ENCODE peak calls at places on chromosome 18, in ten cellular contexts. One of them, this sample, is unnamed.

GRCh38 chr18:37393945-37394609 is 171.5 kb downstream of the CELF4 start:
- DNase-seq in activated naive CD4-positive, alpha-beta T cell treated with anti-CD3 and anti-CD28 coated beads, Interleukin-2, amount 50 U/mL, for 16 hours: no peak
- DNase-seq in NCI-H510A: peak; percentile 84
- DNase-seq in activated T-cell treated with anti-CD3 and anti-CD28 coated beads for 1 hour: no peak
- DNase-seq in endothelial cell: peak; percentile 66
- DNase-seq in amygdala: peak; percentile 64
- DNase-seq in EL: peak; percentile 96
- DNase-seq in iris pigment epithelial cell: peak; percentile 29
- DNase-seq in HT1080: no peak
- DNase-seq in mesothelial cell of epicardium: peak; percentile 28
- DNase-seq in this sample: peak; percentile 79

GRCh38 chr18:35695384-35695783 is 113.8 kb downstream of the GALNT1 start:
- DNase-seq in activated naive CD4-positive, alpha-beta T cell treated with anti-CD3 and anti-CD28 coated beads, Interleukin-2, amount 50 U/mL, for 16 hours: no peak
- DNase-seq in amygdala: no peak
- DNase-seq in mesothelial cell of epicardium: no peak
- DNase-seq in NCI-H510A: no peak
- DNase-seq in activated T-cell treated with anti-CD3 and anti-CD28 coated beads for 1 hour: no peak
- DNase-seq in iris pigment epithelial cell: no peak
- DNase-seq in HT1080: no peak
- DNase-seq in endothelial cell: no peak
- DNase-seq in EL: no peak
- DNase-seq in this sample: no peak

GRCh38 chr18:47677952-47678351 is 252.5 kb downstream of the SMAD2 start:
- DNase-seq in amygdala: no peak
- DNase-seq in mesothelial cell of epicardium: no peak
- DNase-seq in activated T-cell treated with anti-CD3 and anti-CD28 coated beads for 1 hour: no peak
- DNase-seq in EL: no peak
- DNase-seq in activated naive CD4-positive, alpha-beta T cell treated with anti-CD3 and anti-CD28 coated beads, Interleukin-2, amount 50 U/mL, for 16 hours: no peak
- DNase-seq in endothelial cell: no peak
- DNase-seq in HT1080: no peak
- DNase-seq in NCI-H510A: no peak
- DNase-seq in iris pigment epithelial cell: no peak
- DNase-seq in this sample: no peak

GRCh38 chr18:79570266-79571201 is 109.1 kb upstream of the CTDP1 start:
- DNase-seq in mesothelial cell of epicardium: peak; percentile 15
- DNase-seq in activated T-cell treated with anti-CD3 and anti-CD28 coated beads for 1 hour: no peak
- DNase-seq in EL: peak; percentile 41
- DNase-seq in amygdala: no peak
- DNase-seq in NCI-H510A: no peak
- DNase-seq in activated naive CD4-positive, alpha-beta T cell treated with anti-CD3 and anti-CD28 coated beads, Interleukin-2, amount 50 U/mL, for 16 hours: peak; percentile 12
- DNase-seq in endothelial cell: no peak
- DNase-seq in HT1080: peak; percentile 58
- DNase-seq in iris pigment epithelial cell: peak; percentile 75
- DNase-seq in this sample: no peak

GRCh38 chr18:76528477-76529432 is 33.7 kb upstream of the ZNF516 start:
- DNase-seq in activated T-cell treated with anti-CD3 and anti-CD28 coated beads for 1 hour: no peak
- DNase-seq in endothelial cell: peak; percentile 17
- DNase-seq in mesothelial cell of epicardium: no peak
- DNase-seq in HT1080: no peak
- DNase-seq in activated naive CD4-positive, alpha-beta T cell treated with anti-CD3 and anti-CD28 coated beads, Interleukin-2, amount 50 U/mL, for 16 hours: no peak
- DNase-seq in NCI-H510A: peak; percentile 77
- DNase-seq in iris pigment epithelial cell: peak; percentile 63
- DNase-seq in EL: peak; percentile 61
- DNase-seq in amygdala: no peak
- DNase-seq in this sample: no peak

GRCh38 chr18:62716679-62717058 is 1.3 kb downstream of the PHLPP1 start:
- DNase-seq in activated naive CD4-positive, alpha-beta T cell treated with anti-CD3 and anti-CD28 coated beads, Interleukin-2, amount 50 U/mL, for 16 hours: peak; percentile 30
- DNase-seq in HT1080: peak; percentile 21
- DNase-seq in endothelial cell: peak; percentile 69
- DNase-seq in amygdala: no peak
- DNase-seq in mesothelial cell of epicardium: peak; percentile 45
- DNase-seq in EL: peak; percentile 46
- DNase-seq in NCI-H510A: no peak
- DNase-seq in iris pigment epithelial cell: peak; percentile 46
- DNase-seq in activated T-cell treated with anti-CD3 and anti-CD28 coated beads for 1 hour: peak; percentile 37
- DNase-seq in this sample: peak; percentile 38

GRCh38 chr18:69897397-69898108 is 50.1 kb downstream of the CD226 start:
- DNase-seq in endothelial cell: no peak
- DNase-seq in mesothelial cell of epicardium: no peak
- DNase-seq in amygdala: no peak
- DNase-seq in activated naive CD4-positive, alpha-beta T cell treated with anti-CD3 and anti-CD28 coated beads, Interleukin-2, amount 50 U/mL, for 16 hours: peak; percentile 20
- DNase-seq in activated T-cell treated with anti-CD3 and anti-CD28 coated beads for 1 hour: no peak
- DNase-seq in NCI-H510A: no peak
- DNase-seq in iris pigment epithelial cell: no peak
- DNase-seq in HT1080: no peak
- DNase-seq in EL: no peak
- DNase-seq in this sample: no peak

GRCh38 chr18:24086082-24086481 is 52.8 kb upstream of the CABYR start:
- DNase-seq in iris pigment epithelial cell: no peak
- DNase-seq in mesothelial cell of epicardium: no peak
- DNase-seq in endothelial cell: no peak
- DNase-seq in EL: no peak
- DNase-seq in activated naive CD4-positive, alpha-beta T cell treated with anti-CD3 and anti-CD28 coated beads, Interleukin-2, amount 50 U/mL, for 16 hours: no peak
- DNase-seq in HT1080: no peak
- DNase-seq in activated T-cell treated with anti-CD3 and anti-CD28 coated beads for 1 hour: no peak
- DNase-seq in amygdala: no peak
- DNase-seq in NCI-H510A: no peak
- DNase-seq in this sample: peak; percentile 72

GRCh38 chr18:13623871-13624270 is 102.5 kb downstream of the FAM210A start:
- DNase-seq in activated naive CD4-positive, alpha-beta T cell treated with anti-CD3 and anti-CD28 coated beads, Interleukin-2, amount 50 U/mL, for 16 hours: no peak
- DNase-seq in endothelial cell: no peak
- DNase-seq in activated T-cell treated with anti-CD3 and anti-CD28 coated beads for 1 hour: no peak
- DNase-seq in HT1080: no peak
- DNase-seq in iris pigment epithelial cell: no peak
- DNase-seq in mesothelial cell of epicardium: no peak
- DNase-seq in EL: no peak
- DNase-seq in NCI-H510A: no peak
- DNase-seq in amygdala: no peak
- DNase-seq in this sample: no peak

GRCh38 chr18:3405713-3406112 is 44.3 kb upstream of the TGIF1 start:
- DNase-seq in amygdala: no peak
- DNase-seq in NCI-H510A: no peak
- DNase-seq in endothelial cell: no peak
- DNase-seq in mesothelial cell of epicardium: no peak
- DNase-seq in EL: no peak
- DNase-seq in activated naive CD4-positive, alpha-beta T cell treated with anti-CD3 and anti-CD28 coated beads, Interleukin-2, amount 50 U/mL, for 16 hours: no peak
- DNase-seq in activated T-cell treated with anti-CD3 and anti-CD28 coated beads for 1 hour: no peak
- DNase-seq in HT1080: no peak
- DNase-seq in iris pigment epithelial cell: no peak
- DNase-seq in this sample: no peak

GRCh38 chr18:24914685-24915267 is 437.2 kb downstream of the ZNF521 start:
- DNase-seq in EL: no peak
- DNase-seq in activated naive CD4-positive, alpha-beta T cell treated with anti-CD3 and anti-CD28 coated beads, Interleukin-2, amount 50 U/mL, for 16 hours: no peak
- DNase-seq in NCI-H510A: no peak
- DNase-seq in amygdala: no peak
- DNase-seq in endothelial cell: no peak
- DNase-seq in iris pigment epithelial cell: no peak
- DNase-seq in activated T-cell treated with anti-CD3 and anti-CD28 coated beads for 1 hour: no peak
- DNase-seq in mesothelial cell of epicardium: no peak
- DNase-seq in HT1080: no peak
- DNase-seq in this sample: no peak

GRCh38 chr18:39841133-39842041 is 2113.6 kb upstream of the PIK3C3 start:
- DNase-seq in iris pigment epithelial cell: peak; percentile 83
- DNase-seq in HT1080: peak; percentile 60
- DNase-seq in mesothelial cell of epicardium: peak; percentile 22
- DNase-seq in endothelial cell: peak; percentile 62
- DNase-seq in activated T-cell treated with anti-CD3 and anti-CD28 coated beads for 1 hour: no peak
- DNase-seq in EL: peak; percentile 63
- DNase-seq in activated naive CD4-positive, alpha-beta T cell treated with anti-CD3 and anti-CD28 coated beads, Interleukin-2, amount 50 U/mL, for 16 hours: no peak
- DNase-seq in amygdala: peak; percentile 45
- DNase-seq in NCI-H510A: peak; percentile 60
- DNase-seq in this sample: peak; percentile 66

GRCh38 chr18:8056723-8057122 is 489.6 kb downstream of the PTPRM start:
- DNase-seq in HT1080: no peak
- DNase-seq in activated T-cell treated with anti-CD3 and anti-CD28 coated beads for 1 hour: no peak
- DNase-seq in iris pigment epithelial cell: no peak
- DNase-seq in mesothelial cell of epicardium: no peak
- DNase-seq in amygdala: no peak
- DNase-seq in endothelial cell: no peak
- DNase-seq in NCI-H510A: no peak
- DNase-seq in activated naive CD4-positive, alpha-beta T cell treated with anti-CD3 and anti-CD28 coated beads, Interleukin-2, amount 50 U/mL, for 16 hours: no peak
- DNase-seq in EL: no peak
- DNase-seq in this sample: no peak

GRCh38 chr18:63511285-63511684 is 30.9 kb upstream of the SERPINB12 start:
- DNase-seq in mesothelial cell of epicardium: no peak
- DNase-seq in endothelial cell: peak; percentile 65
- DNase-seq in EL: peak; percentile 46
- DNase-seq in amygdala: no peak
- DNase-seq in NCI-H510A: peak; percentile 79
- DNase-seq in activated T-cell treated with anti-CD3 and anti-CD28 coated beads for 1 hour: no peak
- DNase-seq in iris pigment epithelial cell: peak; percentile 61
- DNase-seq in activated naive CD4-positive, alpha-beta T cell treated with anti-CD3 and anti-CD28 coated beads, Interleukin-2, amount 50 U/mL, for 16 hours: no peak
- DNase-seq in HT1080: peak; percentile 65
- DNase-seq in this sample: no peak

GRCh38 chr18:47968006-47968676 is 37.7 kb upstream of the SMAD2 start:
- DNase-seq in iris pigment epithelial cell: peak; percentile 43
- DNase-seq in amygdala: no peak
- DNase-seq in endothelial cell: no peak
- DNase-seq in EL: peak; percentile 80
- DNase-seq in activated naive CD4-positive, alpha-beta T cell treated with anti-CD3 and anti-CD28 coated beads, Interleukin-2, amount 50 U/mL, for 16 hours: no peak
- DNase-seq in activated T-cell treated with anti-CD3 and anti-CD28 coated beads for 1 hour: no peak
- DNase-seq in NCI-H510A: no peak
- DNase-seq in HT1080: peak; percentile 13
- DNase-seq in mesothelial cell of epicardium: no peak
- DNase-seq in this sample: no peak

GRCh38 chr18:49591271-49591670 is 29.4 kb downstream of the LIPG start:
- DNase-seq in activated naive CD4-positive, alpha-beta T cell treated with anti-CD3 and anti-CD28 coated beads, Interleukin-2, amount 50 U/mL, for 16 hours: no peak
- DNase-seq in iris pigment epithelial cell: no peak
- DNase-seq in activated T-cell treated with anti-CD3 and anti-CD28 coated beads for 1 hour: no peak
- DNase-seq in NCI-H510A: no peak
- DNase-seq in EL: no peak
- DNase-seq in amygdala: no peak
- DNase-seq in endothelial cell: no peak
- DNase-seq in HT1080: no peak
- DNase-seq in mesothelial cell of epicardium: no peak
- DNase-seq in this sample: no peak

GRCh38 chr18:31499157-31499524 is 1.2 kb downstream of the DSG2 start:
- DNase-seq in EL: no peak
- DNase-seq in endothelial cell: no peak
- DNase-seq in amygdala: no peak
- DNase-seq in iris pigment epithelial cell: no peak
- DNase-seq in HT1080: no peak
- DNase-seq in activated T-cell treated with anti-CD3 and anti-CD28 coated beads for 1 hour: no peak
- DNase-seq in NCI-H510A: peak; percentile 11
- DNase-seq in mesothelial cell of epicardium: no peak
- DNase-seq in activated naive CD4-positive, alpha-beta T cell treated with anti-CD3 and anti-CD28 coated beads, Interleukin-2, amount 50 U/mL, for 16 hours: no peak
- DNase-seq in this sample: no peak

GRCh38 chr18:44893045-44893706 is 212.5 kb downstream of the SETBP1 start:
- DNase-seq in NCI-H510A: no peak
- DNase-seq in activated T-cell treated with anti-CD3 and anti-CD28 coated beads for 1 hour: no peak
- DNase-seq in EL: no peak
- DNase-seq in mesothelial cell of epicardium: no peak
- DNase-seq in endothelial cell: no peak
- DNase-seq in iris pigment epithelial cell: no peak
- DNase-seq in activated naive CD4-positive, alpha-beta T cell treated with anti-CD3 and anti-CD28 coated beads, Interleukin-2, amount 50 U/mL, for 16 hours: no peak
- DNase-seq in amygdala: no peak
- DNase-seq in HT1080: no peak
- DNase-seq in this sample: no peak

GRCh38 chr18:26655614-26656400 is 107.5 kb upstream of the KCTD1 start:
- DNase-seq in EL: peak; percentile 42
- DNase-seq in amygdala: no peak
- DNase-seq in mesothelial cell of epicardium: peak; percentile 25
- DNase-seq in NCI-H510A: peak; percentile 54
- DNase-seq in endothelial cell: peak; percentile 58
- DNase-seq in HT1080: peak; percentile 15
- DNase-seq in iris pigment epithelial cell: peak; percentile 42
- DNase-seq in activated naive CD4-positive, alpha-beta T cell treated with anti-CD3 and anti-CD28 coated beads, Interleukin-2, amount 50 U/mL, for 16 hours: no peak
- DNase-seq in activated T-cell treated with anti-CD3 and anti-CD28 coated beads for 1 hour: no peak
- DNase-seq in this sample: peak; percentile 69

GRCh38 chr18:36340232-36340631 is 42.7 kb downstream of the FHOD3 start:
- DNase-seq in EL: no peak
- DNase-seq in amygdala: no peak
- DNase-seq in endothelial cell: no peak
- DNase-seq in activated naive CD4-positive, alpha-beta T cell treated with anti-CD3 and anti-CD28 coated beads, Interleukin-2, amount 50 U/mL, for 16 hours: no peak
- DNase-seq in HT1080: no peak
- DNase-seq in NCI-H510A: peak; percentile 45
- DNase-seq in iris pigment epithelial cell: no peak
- DNase-seq in activated T-cell treated with anti-CD3 and anti-CD28 coated beads for 1 hour: no peak
- DNase-seq in mesothelial cell of epicardium: no peak
- DNase-seq in this sample: no peak

GRCh38 chr18:32025744-32026143 is 7.1 kb downstream of the RNF125 start:
- DNase-seq in iris pigment epithelial cell: no peak
- DNase-seq in amygdala: no peak
- DNase-seq in activated T-cell treated with anti-CD3 and anti-CD28 coated beads for 1 hour: no peak
- DNase-seq in activated naive CD4-positive, alpha-beta T cell treated with anti-CD3 and anti-CD28 coated beads, Interleukin-2, amount 50 U/mL, for 16 hours: no peak
- DNase-seq in mesothelial cell of epicardium: no peak
- DNase-seq in NCI-H510A: no peak
- DNase-seq in HT1080: no peak
- DNase-seq in endothelial cell: no peak
- DNase-seq in EL: no peak
- DNase-seq in this sample: no peak

GRCh38 chr18:79800353-79801180 is 2.8 kb downstream of the KCNG2 start:
- DNase-seq in activated naive CD4-positive, alpha-beta T cell treated with anti-CD3 and anti-CD28 coated beads, Interleukin-2, amount 50 U/mL, for 16 hours: no peak
- DNase-seq in EL: no peak
- DNase-seq in HT1080: no peak
- DNase-seq in endothelial cell: no peak
- DNase-seq in amygdala: no peak
- DNase-seq in mesothelial cell of epicardium: no peak
- DNase-seq in NCI-H510A: no peak
- DNase-seq in activated T-cell treated with anti-CD3 and anti-CD28 coated beads for 1 hour: no peak
- DNase-seq in iris pigment epithelial cell: no peak
- DNase-seq in this sample: no peak

GRCh38 chr18:37253424-37254255 is 312.0 kb downstream of the CELF4 start:
- DNase-seq in amygdala: no peak
- DNase-seq in NCI-H510A: peak; percentile 84
- DNase-seq in activated naive CD4-positive, alpha-beta T cell treated with anti-CD3 and anti-CD28 coated beads, Interleukin-2, amount 50 U/mL, for 16 hours: no peak
- DNase-seq in HT1080: no peak
- DNase-seq in mesothelial cell of epicardium: peak; percentile 39
- DNase-seq in endothelial cell: peak; percentile 61
- DNase-seq in activated T-cell treated with anti-CD3 and anti-CD28 coated beads for 1 hour: no peak
- DNase-seq in iris pigment epithelial cell: no peak
- DNase-seq in EL: peak; percentile 14
- DNase-seq in this sample: peak; percentile 76

GRCh38 chr18:59063300-59063895 is 76.3 kb upstream of the SEC11C start:
- DNase-seq in endothelial cell: no peak
- DNase-seq in iris pigment epithelial cell: no peak
- DNase-seq in NCI-H510A: no peak
- DNase-seq in amygdala: no peak
- DNase-seq in HT1080: no peak
- DNase-seq in EL: no peak
- DNase-seq in mesothelial cell of epicardium: no peak
- DNase-seq in activated T-cell treated with anti-CD3 and anti-CD28 coated beads for 1 hour: no peak
- DNase-seq in activated naive CD4-positive, alpha-beta T cell treated with anti-CD3 and anti-CD28 coated beads, Interleukin-2, amount 50 U/mL, for 16 hours: no peak
- DNase-seq in this sample: no peak

GRCh38 chr18:2797951-2798350 is 48.9 kb upstream of the EMILIN2 start:
- DNase-seq in EL: no peak
- DNase-seq in NCI-H510A: no peak
- DNase-seq in amygdala: no peak
- DNase-seq in mesothelial cell of epicardium: no peak
- DNase-seq in activated T-cell treated with anti-CD3 and anti-CD28 coated beads for 1 hour: no peak
- DNase-seq in endothelial cell: no peak
- DNase-seq in HT1080: no peak
- DNase-seq in activated naive CD4-positive, alpha-beta T cell treated with anti-CD3 and anti-CD28 coated beads, Interleukin-2, amount 50 U/mL, for 16 hours: no peak
- DNase-seq in iris pigment epithelial cell: no peak
- DNase-seq in this sample: no peak

GRCh38 chr18:57569133-57569532 is 17.4 kb downstream of the FECH start:
- DNase-seq in HT1080: no peak
- DNase-seq in activated naive CD4-positive, alpha-beta T cell treated with anti-CD3 and anti-CD28 coated beads, Interleukin-2, amount 50 U/mL, for 16 hours: no peak
- DNase-seq in iris pigment epithelial cell: no peak
- DNase-seq in endothelial cell: no peak
- DNase-seq in NCI-H510A: no peak
- DNase-seq in amygdala: no peak
- DNase-seq in activated T-cell treated with anti-CD3 and anti-CD28 coated beads for 1 hour: no peak
- DNase-seq in EL: no peak
- DNase-seq in mesothelial cell of epicardium: no peak
- DNase-seq in this sample: no peak

GRCh38 chr18:78130232-78131195 is 849.1 kb upstream of the SALL3 start:
- DNase-seq in EL: no peak
- DNase-seq in amygdala: no peak
- DNase-seq in mesothelial cell of epicardium: no peak
- DNase-seq in NCI-H510A: no peak
- DNase-seq in activated T-cell treated with anti-CD3 and anti-CD28 coated beads for 1 hour: no peak
- DNase-seq in iris pigment epithelial cell: no peak
- DNase-seq in activated naive CD4-positive, alpha-beta T cell treated with anti-CD3 and anti-CD28 coated beads, Interleukin-2, amount 50 U/mL, for 16 hours: no peak
- DNase-seq in endothelial cell: no peak
- DNase-seq in HT1080: no peak
- DNase-seq in this sample: no peak

GRCh38 chr18:48781041-48781989 is 169.4 kb downstream of the SMAD7 start:
- DNase-seq in endothelial cell: peak; percentile 47
- DNase-seq in iris pigment epithelial cell: peak; percentile 47
- DNase-seq in activated naive CD4-positive, alpha-beta T cell treated with anti-CD3 and anti-CD28 coated beads, Interleukin-2, amount 50 U/mL, for 16 hours: no peak
- DNase-seq in EL: no peak
- DNase-seq in activated T-cell treated with anti-CD3 and anti-CD28 coated beads for 1 hour: no peak
- DNase-seq in NCI-H510A: no peak
- DNase-seq in HT1080: no peak
- DNase-seq in amygdala: peak; percentile 70
- DNase-seq in mesothelial cell of epicardium: peak; percentile 44
- DNase-seq in this sample: no peak

This sample was measured in NCI-H1930.